ENCODE peak calls at places on chromosomes 11 and 22, in five cellular contexts. Y is upper lobe of right lung; Z is PC-3; G is kidney; R is CD8-positive, alpha-beta T cell. J is an unnamed sample.

GRCh38 chr11:68014157-68014965 is 4.2 kb downstream of the ALDH3B1 start:
- DNase-seq in Y (peak), Z (peak), G (peak), R (no peak), J (peak)

GRCh38 chr11:73907191-73907590 is 30.4 kb downstream of the PAAF1 start:
- DNase-seq in Y (no peak), Z (peak), G (no peak), R (no peak), J (no peak)

GRCh38 chr11:46348986-46349401 is 1.7 kb downstream of the DGKZ start:
- DNase-seq in Y (no peak), Z (no peak), G (no peak), R (peak), J (peak)

GRCh38 chr22:23504522-23504921 is 75.6 kb downstream of the IGLL1 start:
- DNase-seq in Y (peak), Z (no peak), G (peak), R (no peak), J (no peak)

GRCh38 chr11:32015435-32015834 is 75.4 kb upstream of the RCN1 start:
- DNase-seq in Y (no peak), Z (no peak), G (no peak), R (no peak), J (no peak)

GRCh38 chr22:39306456-39307361 is 12.7 kb downstream of the RPL3 start:
- DNase-seq in Y (no peak), Z (peak), G (no peak), R (peak), J (peak)

GRCh38 chr22:17086750-17087149 is 1.9 kb downstream of the IL17RA start:
- DNase-seq in Y (peak), Z (no peak), G (no peak), R (no peak), J (no peak)

GRCh38 chr11:36288442-36289225 is 590 bp downstream of the COMMD9 start:
- DNase-seq in Y (no peak), Z (no peak), G (no peak), R (peak), J (no peak)

GRCh38 chr22:45112136-45112879 is 51.4 kb upstream of the NUP50 start:
- DNase-seq in Y (peak), Z (peak), G (no peak), R (no peak), J (no peak)

GRCh38 chr11:62665075-62665629 is at the start of the genes C11orf98 and CSKMT:
- DNase-seq in Y (peak), Z (peak), G (peak), R (peak), J (peak)

GRCh38 chr11:93389737-93390136 is 59.2 kb downstream of the DEUP1 start:
- DNase-seq in Y (no peak), Z (no peak), G (no peak), R (no peak), J (no peak)

GRCh38 chr11:27215471-27216267 is 147.3 kb downstream of the CCDC34 start:
- DNase-seq in Y (peak), Z (no peak), G (peak), R (no peak), J (no peak)

GRCh38 chr11:27217496-27217895 is 145.5 kb downstream of the CCDC34 start:
- DNase-seq in Y (no peak), Z (no peak), G (no peak), R (no peak), J (no peak)

GRCh38 chr11:27216268-27217149 is 146.5 kb downstream of the CCDC34 start:
- DNase-seq in Y (peak), Z (no peak), G (peak), R (no peak), J (no peak)

GRCh38 chr11:27217948-27218410 is 145.0 kb downstream of the CCDC34 start:
- DNase-seq in Y (no peak), Z (no peak), G (no peak), R (no peak), J (no peak)

DNA sequence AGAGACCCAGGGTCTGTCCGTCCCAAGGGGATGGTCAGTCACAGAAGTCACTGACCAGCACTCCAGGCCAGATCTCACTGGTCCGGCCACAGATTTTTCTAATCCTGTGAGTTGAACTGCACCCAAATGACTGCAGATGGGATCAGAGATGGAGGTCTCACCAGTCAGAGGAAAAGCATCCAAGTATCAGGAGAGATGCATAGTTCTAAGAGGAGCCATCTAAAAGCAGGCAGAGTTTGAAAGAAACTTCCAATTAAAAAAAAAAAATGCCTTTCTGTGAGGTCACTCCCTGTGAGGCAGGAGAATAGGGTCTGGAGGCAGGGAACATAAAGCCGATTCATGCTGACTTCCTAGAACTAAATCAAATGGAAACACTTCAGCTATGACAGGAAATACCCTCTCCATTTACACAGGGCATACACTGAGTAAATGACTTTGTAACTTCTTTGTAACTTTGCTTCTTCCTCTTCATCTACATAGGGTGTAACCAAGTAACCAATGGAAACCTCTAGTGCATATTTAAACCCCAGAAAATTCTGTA is 144.4 kb downstream of the CCDC34 start:
- DNase-seq in Y (no peak), Z (peak), G (no peak), R (no peak), J (no peak)
- H3K4me3 ChIP-seq in Y (no peak), Z (no peak), G (peak), R (no peak), J (no peak)

DNA sequence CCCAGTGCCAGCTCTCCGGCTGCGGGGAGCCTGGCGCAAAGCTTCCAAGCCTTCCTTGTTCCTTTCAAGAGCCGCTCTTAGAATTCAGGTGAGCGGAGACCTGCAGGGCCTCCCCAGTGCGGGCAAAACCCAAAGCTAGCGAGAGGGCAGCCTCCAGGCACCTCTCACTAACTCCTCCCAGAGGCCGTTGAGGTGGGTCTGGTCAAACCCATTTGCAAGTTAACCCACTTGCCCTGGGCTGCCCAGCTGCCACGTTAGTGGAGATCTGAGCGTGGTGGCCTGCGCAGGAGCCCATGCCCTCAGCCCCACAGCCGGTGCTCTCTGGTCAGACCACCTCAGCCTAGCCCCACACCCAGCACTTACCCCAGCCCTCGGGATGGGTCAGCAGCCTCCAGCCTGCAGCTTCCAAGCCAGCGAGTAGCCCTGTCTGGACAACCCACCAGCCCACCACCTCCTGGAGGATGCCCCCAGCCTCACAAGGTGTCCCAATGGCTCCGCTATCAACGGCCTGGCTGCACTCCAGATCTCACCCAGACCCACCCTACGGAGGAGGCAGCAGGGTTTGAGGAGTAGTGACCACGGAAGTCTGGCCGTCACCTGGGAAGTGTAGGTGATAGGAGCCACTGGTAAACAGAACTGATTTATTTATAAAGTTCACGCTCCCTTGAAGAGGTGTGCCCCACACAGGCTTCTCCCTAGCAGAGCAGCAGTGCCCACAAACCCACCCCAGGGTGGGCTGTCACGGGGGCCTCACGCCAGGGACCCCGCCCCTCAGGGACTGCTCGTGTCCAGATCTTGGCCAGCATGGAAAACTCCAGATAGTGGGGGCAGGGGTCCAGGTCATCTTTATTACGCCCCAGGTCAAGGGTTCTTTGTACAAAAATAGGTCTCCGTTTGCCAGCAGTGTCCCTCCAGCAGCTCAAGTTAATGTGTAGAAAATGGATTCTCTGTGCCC is 2.2 kb downstream of the ASCL2 start:
- DNase-seq in Y (no peak), Z (no peak), G (peak), R (peak), J (peak)
- H3K4me3 ChIP-seq in Y (peak), Z (peak), G (no peak), R (peak), J (peak)

GRCh38 chr11:60950933-60951610 is 904 bp downstream of the SLC15A3 start:
- DNase-seq in Y (peak), Z (no peak), G (peak), R (peak), J (no peak)

GRCh38 chr11:60951909-60952741 is at the start of gene SLC15A3:
- DNase-seq in Y (peak), Z (no peak), G (peak), R (peak), J (no peak)

GRCh38 chr11:60948251-60948650 is 3.7 kb downstream of the SLC15A3 start:
- DNase-seq in Y (no peak), Z (no peak), G (no peak), R (no peak), J (no peak)

GRCh38 chr11:60951611-60951908 is 416 bp downstream of the SLC15A3 start:
- DNase-seq in Y (no peak), Z (no peak), G (no peak), R (no peak), J (no peak)

GRCh38 chr11:60950024-60950423 is 2.0 kb downstream of the SLC15A3 start:
- DNase-seq in Y (no peak), Z (no peak), G (no peak), R (no peak), J (no peak)
- H3K4me3 ChIP-seq in Y (peak), Z (no peak), G (no peak), R (no peak), J (no peak)

DNA sequence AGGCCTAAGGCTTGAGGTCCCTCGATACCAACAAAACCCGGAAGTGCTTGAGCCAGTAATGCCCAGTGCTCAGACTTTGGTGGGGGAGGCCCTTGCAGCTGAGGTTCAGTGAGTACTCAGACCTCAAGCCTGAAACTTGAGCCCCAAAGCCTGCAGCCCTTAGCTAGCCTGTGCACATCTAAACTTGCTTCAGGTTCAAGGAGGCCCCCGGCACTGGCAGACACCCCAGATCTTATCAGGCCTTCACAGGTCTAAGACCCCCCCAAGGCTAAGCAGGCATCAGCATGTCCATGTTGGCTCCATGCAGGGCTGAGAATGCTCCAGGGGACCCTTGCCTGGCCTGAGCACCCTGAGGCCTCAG is 993 bp upstream of the CASTOR1 start:
- DNase-seq in Y (no peak), Z (no peak), G (no peak), R (no peak), J (no peak)
- H3K4me3 ChIP-seq in Y (peak), Z (no peak), G (no peak), R (peak), J (no peak)

GRCh38 chr11:35177370-35177769 is 38.4 kb downstream of the CD44 start:
- DNase-seq in Y (no peak), Z (no peak), G (no peak), R (peak), J (no peak)

GRCh38 chr11:35180311-35181233 is 41.6 kb downstream of the CD44 start:
- DNase-seq in Y (no peak), Z (no peak), G (no peak), R (no peak), J (no peak)

GRCh38 chr11:35178067-35178805 is 39.3 kb downstream of the CD44 start:
- DNase-seq in Y (no peak), Z (no peak), G (no peak), R (no peak), J (no peak)

GRCh38 chr11:35178862-35179261 is 39.9 kb downstream of the CD44 start:
- DNase-seq in Y (no peak), Z (peak), G (no peak), R (no peak), J (no peak)

DNA sequence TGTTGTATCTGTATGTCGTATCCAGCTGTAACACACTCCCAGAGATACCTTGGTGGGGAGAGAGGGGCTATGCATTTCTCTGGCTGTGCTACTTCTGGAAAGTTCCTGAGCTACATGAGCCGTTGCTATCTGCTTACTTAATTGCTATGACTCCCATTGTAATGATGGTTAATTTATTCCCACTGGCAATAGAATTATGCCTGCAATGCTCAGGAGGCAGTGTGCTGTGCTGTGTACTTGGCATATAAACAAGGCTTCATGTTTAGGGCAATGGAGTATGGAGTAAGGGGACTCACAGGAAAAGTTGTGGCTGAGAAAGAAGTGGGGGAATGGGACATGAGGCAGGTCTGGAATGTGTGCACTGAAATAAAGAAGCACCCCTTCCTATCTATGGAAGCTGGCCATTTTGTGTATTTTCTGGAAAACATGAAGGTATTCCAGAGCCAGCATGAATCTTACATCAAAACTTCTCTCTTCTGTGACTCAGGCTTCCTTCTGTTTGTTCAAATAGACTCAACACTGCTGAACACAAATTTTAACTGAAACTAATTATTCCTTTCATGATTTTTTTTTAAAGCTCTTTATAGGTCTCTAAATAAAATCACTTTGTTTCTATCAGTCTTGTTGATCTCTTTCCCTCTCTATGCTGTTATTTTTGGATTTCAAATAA is 40.6 kb downstream of the CD44 start:
- DNase-seq in Y (no peak), Z (peak), G (no peak), R (no peak), J (no peak)
- H3K4me3 ChIP-seq in Y (no peak), Z (no peak), G (no peak), R (no peak), J (no peak)